ENCODE peak calls at places on chromosomes 16 and 17, in eight cellular contexts. One of them, this sample, is unnamed.

GRCh38 chr17:8707591-8708453 is 36.8 kb downstream of the CCDC42 start:
- DNase-seq in CD8-positive, alpha-beta T cell: no peak
- DNase-seq in right atrium auricular region: no peak
- DNase-seq in Calu3: no peak
- DNase-seq in progenitor cell of endocrine pancreas: no peak
- DNase-seq in coronary artery: peak; percentile 91
- DNase-seq in AG09319: no peak
- DNase-seq in A673: no peak
- DNase-seq in this sample: no peak

GRCh38 chr17:36727577-36727976 is 126.2 kb downstream of the MRM1 start:
- DNase-seq in A673: no peak
- DNase-seq in coronary artery: no peak
- DNase-seq in AG09319: no peak
- DNase-seq in right atrium auricular region: no peak
- DNase-seq in CD8-positive, alpha-beta T cell: no peak
- DNase-seq in progenitor cell of endocrine pancreas: no peak
- DNase-seq in Calu3: no peak
- DNase-seq in this sample: no peak

GRCh38 chr17:9938764-9939163 is 33.7 kb upstream of the RCVRN start:
- DNase-seq in CD8-positive, alpha-beta T cell: no peak
- DNase-seq in A673: no peak
- DNase-seq in AG09319: no peak
- DNase-seq in right atrium auricular region: no peak
- DNase-seq in Calu3: no peak
- DNase-seq in progenitor cell of endocrine pancreas: no peak
- DNase-seq in coronary artery: no peak
- DNase-seq in this sample: no peak

GRCh38 chr17:395179-395578 is 42.6 kb upstream of the RPH3AL start:
- DNase-seq in right atrium auricular region: no peak
- DNase-seq in AG09319: no peak
- DNase-seq in coronary artery: no peak
- DNase-seq in Calu3: no peak
- DNase-seq in CD8-positive, alpha-beta T cell: no peak
- DNase-seq in progenitor cell of endocrine pancreas: no peak
- DNase-seq in A673: no peak
- DNase-seq in this sample: no peak

GRCh38 chr17:75130632-75131277 is 787 bp downstream of the NT5C start:
- DNase-seq in progenitor cell of endocrine pancreas: peak; percentile 42
- DNase-seq in coronary artery: no peak
- DNase-seq in AG09319: no peak
- DNase-seq in CD8-positive, alpha-beta T cell: peak; percentile 66
- DNase-seq in A673: peak; percentile 81
- DNase-seq in right atrium auricular region: no peak
- DNase-seq in Calu3: peak; percentile 61
- DNase-seq in this sample: no peak

GRCh38 chr16:10744370-10745030 is 858 bp downstream of the NUBP1 start:
- DNase-seq in coronary artery: no peak
- DNase-seq in CD8-positive, alpha-beta T cell: no peak
- DNase-seq in Calu3: no peak
- DNase-seq in AG09319: no peak
- DNase-seq in A673: no peak
- DNase-seq in progenitor cell of endocrine pancreas: no peak
- DNase-seq in right atrium auricular region: peak; percentile 70
- DNase-seq in this sample: no peak

GRCh38 chr17:49748791-49749190 is 15.1 kb downstream of the FAM117A start:
- DNase-seq in CD8-positive, alpha-beta T cell: peak; percentile 66
- DNase-seq in AG09319: no peak
- DNase-seq in progenitor cell of endocrine pancreas: no peak
- DNase-seq in coronary artery: no peak
- DNase-seq in right atrium auricular region: no peak
- DNase-seq in Calu3: no peak
- DNase-seq in A673: no peak
- DNase-seq in this sample: no peak

GRCh38 chr16:53893731-53894435 is 189.9 kb downstream of the FTO start:
- DNase-seq in coronary artery: no peak
- DNase-seq in right atrium auricular region: no peak
- DNase-seq in A673: peak; percentile 44
- DNase-seq in Calu3: peak; percentile 12
- DNase-seq in CD8-positive, alpha-beta T cell: no peak
- DNase-seq in AG09319: no peak
- DNase-seq in progenitor cell of endocrine pancreas: no peak
- DNase-seq in this sample: no peak

GRCh38 chr16:72891291-72892227 is 156.4 kb downstream of the ZFHX3 start:
- DNase-seq in AG09319: no peak
- DNase-seq in progenitor cell of endocrine pancreas: no peak
- DNase-seq in CD8-positive, alpha-beta T cell: no peak
- DNase-seq in Calu3: no peak
- DNase-seq in right atrium auricular region: no peak
- DNase-seq in coronary artery: no peak
- DNase-seq in A673: no peak
- DNase-seq in this sample: no peak
- TF ChIP-seq CTCF in AG09319: no peak
- TF ChIP-seq CTCF in progenitor cell of endocrine pancreas: no peak
- TF ChIP-seq CTCF in CD8-positive, alpha-beta T cell: no peak
- TF ChIP-seq CTCF in Calu3: no peak
- TF ChIP-seq CTCF in right atrium auricular region: no peak
- TF ChIP-seq CTCF in coronary artery: no peak
- TF ChIP-seq CTCF in A673: no peak
- TF ChIP-seq CTCF in this sample: no peak

GRCh38 chr16:31200821-31201510 is 1.6 kb downstream of the PYCARD start:
- DNase-seq in AG09319: no peak
- DNase-seq in Calu3: peak; percentile 37
- DNase-seq in A673: no peak
- DNase-seq in coronary artery: no peak
- DNase-seq in right atrium auricular region: no peak
- DNase-seq in progenitor cell of endocrine pancreas: no peak
- DNase-seq in CD8-positive, alpha-beta T cell: peak; percentile 63
- DNase-seq in this sample: no peak
- TF ChIP-seq CTCF in AG09319: peak; percentile 8
- TF ChIP-seq CTCF in Calu3: no peak
- TF ChIP-seq CTCF in A673: no peak
- TF ChIP-seq CTCF in coronary artery: no peak
- TF ChIP-seq CTCF in right atrium auricular region: no peak
- TF ChIP-seq CTCF in progenitor cell of endocrine pancreas: no peak
- TF ChIP-seq CTCF in CD8-positive, alpha-beta T cell: peak; percentile 22
- TF ChIP-seq CTCF in this sample: no peak

GRCh38 chr16:71443714-71444113 is 1.9 kb upstream of the TLE7 start:
- DNase-seq in Calu3: no peak
- DNase-seq in CD8-positive, alpha-beta T cell: no peak
- DNase-seq in coronary artery: no peak
- DNase-seq in AG09319: no peak
- DNase-seq in progenitor cell of endocrine pancreas: no peak
- DNase-seq in right atrium auricular region: no peak
- DNase-seq in A673: no peak
- DNase-seq in this sample: no peak

GRCh38 chr16:71439531-71439930 is 2.3 kb downstream of the TLE7 start:
- DNase-seq in right atrium auricular region: no peak
- DNase-seq in Calu3: no peak
- DNase-seq in progenitor cell of endocrine pancreas: no peak
- DNase-seq in AG09319: no peak
- DNase-seq in coronary artery: no peak
- DNase-seq in A673: no peak
- DNase-seq in CD8-positive, alpha-beta T cell: no peak
- DNase-seq in this sample: no peak

GRCh38 chr16:71442041-71442440 is at the start of gene TLE7:
- DNase-seq in A673: no peak
- DNase-seq in coronary artery: no peak
- DNase-seq in progenitor cell of endocrine pancreas: no peak
- DNase-seq in Calu3: no peak
- DNase-seq in CD8-positive, alpha-beta T cell: no peak
- DNase-seq in AG09319: no peak
- DNase-seq in right atrium auricular region: no peak
- DNase-seq in this sample: no peak

GRCh38 chr16:71440669-71441347 is 1.0 kb downstream of the TLE7 start:
- DNase-seq in progenitor cell of endocrine pancreas: no peak
- DNase-seq in right atrium auricular region: no peak
- DNase-seq in A673: no peak
- DNase-seq in coronary artery: no peak
- DNase-seq in CD8-positive, alpha-beta T cell: no peak
- DNase-seq in Calu3: no peak
- DNase-seq in AG09319: no peak
- DNase-seq in this sample: no peak

DNA sequence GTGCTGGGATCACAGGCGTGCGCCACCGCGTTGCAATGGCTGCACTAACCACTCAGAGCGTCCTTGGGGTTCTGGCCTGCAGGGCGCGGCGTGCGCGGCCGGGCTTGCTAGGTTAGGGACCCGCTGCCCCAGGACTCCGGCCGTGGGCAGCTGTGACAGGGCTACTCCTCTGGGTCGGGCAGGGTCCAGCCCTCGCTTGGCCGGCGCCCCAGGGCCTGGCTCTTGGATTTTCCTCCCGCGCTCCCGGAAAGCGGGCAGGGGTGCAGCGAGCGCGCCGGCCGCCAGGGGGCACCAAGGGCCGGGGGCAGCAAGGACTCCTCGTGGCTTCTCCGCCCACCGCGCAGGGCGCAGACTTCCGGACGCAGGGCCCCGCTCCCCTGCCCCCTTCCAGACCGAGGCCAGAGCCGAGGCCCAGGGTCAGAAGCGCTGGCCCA is 489 bp downstream of the TLE7 start:
- DNase-seq in right atrium auricular region: no peak
- DNase-seq in CD8-positive, alpha-beta T cell: no peak
- DNase-seq in AG09319: no peak
- DNase-seq in Calu3: no peak
- DNase-seq in A673: peak; percentile 10
- DNase-seq in coronary artery: no peak
- DNase-seq in progenitor cell of endocrine pancreas: no peak
- DNase-seq in this sample: no peak
- TF ChIP-seq CTCF in right atrium auricular region: no peak
- TF ChIP-seq CTCF in CD8-positive, alpha-beta T cell: peak; percentile 40
- TF ChIP-seq CTCF in AG09319: no peak
- TF ChIP-seq CTCF in Calu3: peak; percentile 38
- TF ChIP-seq CTCF in A673: peak; percentile 39
- TF ChIP-seq CTCF in coronary artery: no peak
- TF ChIP-seq CTCF in progenitor cell of endocrine pancreas: no peak
- TF ChIP-seq CTCF in this sample: no peak

GRCh38 chr16:61936522-61936921 is 99.7 kb downstream of the CDH8 start:
- DNase-seq in Calu3: no peak
- DNase-seq in CD8-positive, alpha-beta T cell: no peak
- DNase-seq in progenitor cell of endocrine pancreas: no peak
- DNase-seq in coronary artery: no peak
- DNase-seq in AG09319: no peak
- DNase-seq in A673: peak; percentile 53
- DNase-seq in right atrium auricular region: no peak
- DNase-seq in this sample: no peak
- TF ChIP-seq CTCF in Calu3: no peak
- TF ChIP-seq CTCF in CD8-positive, alpha-beta T cell: no peak
- TF ChIP-seq CTCF in progenitor cell of endocrine pancreas: peak; percentile 68
- TF ChIP-seq CTCF in coronary artery: no peak
- TF ChIP-seq CTCF in AG09319: no peak
- TF ChIP-seq CTCF in A673: peak; percentile 81
- TF ChIP-seq CTCF in right atrium auricular region: no peak
- TF ChIP-seq CTCF in this sample: peak; percentile 15

GRCh38 chr17:54900457-54901229 is at the start of gene TOM1L1:
- DNase-seq in A673: peak; percentile 91
- DNase-seq in right atrium auricular region: peak; percentile 63
- DNase-seq in CD8-positive, alpha-beta T cell: no peak
- DNase-seq in progenitor cell of endocrine pancreas: peak; percentile 79
- DNase-seq in coronary artery: peak; percentile 86
- DNase-seq in Calu3: peak; percentile 84
- DNase-seq in AG09319: no peak
- DNase-seq in this sample: peak; percentile 54

GRCh38 chr17:54902611-54903010 is 2.0 kb downstream of the TOM1L1 start:
- DNase-seq in A673: no peak
- DNase-seq in coronary artery: no peak
- DNase-seq in progenitor cell of endocrine pancreas: no peak
- DNase-seq in right atrium auricular region: no peak
- DNase-seq in AG09319: no peak
- DNase-seq in Calu3: no peak
- DNase-seq in CD8-positive, alpha-beta T cell: no peak
- DNase-seq in this sample: no peak

GRCh38 chr17:54899721-54900456 is 763 bp upstream of the TOM1L1 start:
- DNase-seq in Calu3: peak; percentile 0
- DNase-seq in CD8-positive, alpha-beta T cell: no peak
- DNase-seq in right atrium auricular region: no peak
- DNase-seq in coronary artery: no peak
- DNase-seq in AG09319: no peak
- DNase-seq in A673: peak; percentile 12
- DNase-seq in progenitor cell of endocrine pancreas: no peak
- DNase-seq in this sample: no peak

GRCh38 chr17:54902017-54902416 is 1.4 kb downstream of the TOM1L1 start:
- DNase-seq in CD8-positive, alpha-beta T cell: no peak
- DNase-seq in right atrium auricular region: no peak
- DNase-seq in A673: no peak
- DNase-seq in AG09319: no peak
- DNase-seq in Calu3: no peak
- DNase-seq in progenitor cell of endocrine pancreas: no peak
- DNase-seq in coronary artery: no peak
- DNase-seq in this sample: no peak

GRCh38 chr17:54901230-54901847 is 687 bp downstream of the TOM1L1 start:
- DNase-seq in progenitor cell of endocrine pancreas: no peak
- DNase-seq in Calu3: peak; percentile 2
- DNase-seq in AG09319: no peak
- DNase-seq in CD8-positive, alpha-beta T cell: no peak
- DNase-seq in coronary artery: no peak
- DNase-seq in right atrium auricular region: no peak
- DNase-seq in A673: peak; percentile 81
- DNase-seq in this sample: no peak
- TF ChIP-seq CTCF in progenitor cell of endocrine pancreas: no peak
- TF ChIP-seq CTCF in Calu3: no peak
- TF ChIP-seq CTCF in AG09319: no peak
- TF ChIP-seq CTCF in CD8-positive, alpha-beta T cell: no peak
- TF ChIP-seq CTCF in coronary artery: no peak
- TF ChIP-seq CTCF in right atrium auricular region: no peak
- TF ChIP-seq CTCF in A673: no peak
- TF ChIP-seq CTCF in this sample: no peak

GRCh38 chr17:64016248-64016784 is 4.1 kb downstream of the ICAM2 start:
- DNase-seq in Calu3: no peak
- DNase-seq in coronary artery: no peak
- DNase-seq in right atrium auricular region: no peak
- DNase-seq in AG09319: no peak
- DNase-seq in progenitor cell of endocrine pancreas: no peak
- DNase-seq in CD8-positive, alpha-beta T cell: peak; percentile 49
- DNase-seq in A673: no peak
- DNase-seq in this sample: no peak
- TF ChIP-seq CTCF in Calu3: no peak
- TF ChIP-seq CTCF in coronary artery: no peak
- TF ChIP-seq CTCF in right atrium auricular region: no peak
- TF ChIP-seq CTCF in AG09319: peak; percentile 15
- TF ChIP-seq CTCF in progenitor cell of endocrine pancreas: no peak
- TF ChIP-seq CTCF in CD8-positive, alpha-beta T cell: peak; percentile 6
- TF ChIP-seq CTCF in A673: peak; percentile 26
- TF ChIP-seq CTCF in this sample: no peak